ENCODE peak calls at places on chromosomes 16 and 17, in ten cellular contexts. E is esophagus squamous epithelium, C is fibroblast of mammary gland, R is fibroblast of lung, G is heart left ventricle, K is SJSA1, M is lower lobe of right lung, I is PC-9, H is LNCaP clone FGC, N is H7. W is an unnamed sample.

GRCh38 chr16:88287219-88287618 is 95.5 kb upstream of the ZNF469 start:
- DNase-seq in M (no peak), G (no peak), N (peak; percentile 86), H (no peak), K (no peak), C (peak; percentile 36), R (peak; percentile 19), I (peak; percentile 48), E (no peak), W (no peak)

GRCh38 chr17:31524926-31525800 is 133.7 kb downstream of the RAB11FIP4 start:
- DNase-seq in C (peak; percentile 89), K (peak; percentile 87), H (peak; percentile 54), R (peak; percentile 88), M (peak; percentile 91), E (peak; percentile 26), N (peak; percentile 97), I (peak; percentile 88), G (peak; percentile 92), W (peak; percentile 92)

GRCh38 chr16:56972898-56973689 is 11.3 kb downstream of the CETP start:
- DNase-seq in E (no peak), N (peak; percentile 26), H (no peak), C (no peak), G (no peak), M (no peak), I (no peak), K (no peak), R (no peak), W (no peak)

GRCh38 chr17:27569257-27569722 is 61.7 kb upstream of the LGALS9 start:
- DNase-seq in I (peak; percentile 44), N (peak; percentile 89), E (no peak), M (peak; percentile 63), R (peak; percentile 35), C (no peak), G (no peak), H (no peak), K (no peak), W (peak; percentile 66)

GRCh38 chr16:63230383-63230782 is 1194.1 kb upstream of the CDH8 start:
- DNase-seq in N (no peak), E (no peak), R (no peak), K (no peak), G (no peak), I (no peak), H (no peak), C (no peak), M (no peak), W (no peak)

GRCh38 chr16:27428035-27428785 is 26.2 kb downstream of the IL21R start:
- DNase-seq in C (no peak), R (no peak), H (no peak), N (peak; percentile 58), E (no peak), M (no peak), I (no peak), G (no peak), K (peak; percentile 34), W (no peak)

GRCh38 chr16:15601212-15601879 is 41.6 kb downstream of the MARF1 start:
- DNase-seq in R (no peak), N (peak; percentile 87), E (no peak), C (no peak), H (no peak), K (no peak), G (no peak), I (no peak), M (no peak), W (no peak)

GRCh38 chr17:34580685-34581445 is 1.5 kb downstream of the TMEM132E start:
- DNase-seq in M (no peak), C (no peak), K (no peak), I (no peak), R (no peak), H (no peak), G (no peak), N (peak; percentile 87), E (no peak), W (peak; percentile 67)

GRCh38 chr17:7560172-7561027 is 1.3 kb upstream of the SENP3 start:
- DNase-seq in N (peak; percentile 89), R (peak; percentile 50), E (no peak), M (peak; percentile 80), C (peak; percentile 65), I (no peak), H (no peak), G (peak; percentile 76), K (peak; percentile 49), W (peak; percentile 90)

GRCh38 chr17:66855204-66855603 is 20.3 kb downstream of the CACNG5 start:
- DNase-seq in C (no peak), E (no peak), K (peak; percentile 85), I (peak; percentile 32), R (no peak), H (no peak), N (peak; percentile 82), G (no peak), M (no peak), W (peak; percentile 14)

GRCh38 chr17:2174048-2174447 is 119.1 kb downstream of the HIC1 start:
- DNase-seq in R (no peak), C (peak; percentile 65), G (no peak), K (no peak), H (no peak), M (no peak), N (no peak), I (no peak), E (no peak), W (no peak)

GRCh38 chr16:56611281-56611833 is 3.0 kb downstream of the MT2A start:
- DNase-seq in I (no peak), G (no peak), E (no peak), N (no peak), M (no peak), C (peak; percentile 86), K (no peak), H (no peak), R (peak; percentile 74), W (no peak)

GRCh38 chr17:55577011-55577586 is 65.8 kb upstream of the SMIM36 start:
- DNase-seq in K (peak; percentile 87), I (no peak), E (no peak), H (no peak), R (peak; percentile 77), M (peak; percentile 79), G (peak; percentile 72), N (no peak), C (peak; percentile 95), W (no peak)

GRCh38 chr16:66344533-66345145 is 21.9 kb upstream of the CDH5 start:
- DNase-seq in E (no peak), I (no peak), C (peak; percentile 58), M (no peak), K (no peak), H (no peak), N (no peak), G (no peak), R (peak; percentile 64), W (peak; percentile 73)

GRCh38 chr16:85296859-85297698 is 184.8 kb upstream of the CIBAR2 start:
- DNase-seq in I (peak; percentile 59), M (peak; percentile 65), N (peak; percentile 90), H (no peak), E (no peak), C (peak; percentile 24), K (peak; percentile 67), R (no peak), G (no peak), W (peak; percentile 72)

GRCh38 chr17:62098623-62099231 is 33.6 kb upstream of the MED13 start:
- DNase-seq in I (no peak), H (no peak), N (no peak), C (no peak), R (no peak), G (no peak), M (no peak), E (no peak), K (no peak), W (no peak)

GRCh38 chr16:87580855-87581261 is 21.4 kb upstream of the JPH3 start:
- DNase-seq in N (no peak), H (no peak), R (peak; percentile 39), G (no peak), K (peak; percentile 100), E (no peak), M (no peak), C (peak; percentile 88), I (no peak), W (no peak)

DNA sequence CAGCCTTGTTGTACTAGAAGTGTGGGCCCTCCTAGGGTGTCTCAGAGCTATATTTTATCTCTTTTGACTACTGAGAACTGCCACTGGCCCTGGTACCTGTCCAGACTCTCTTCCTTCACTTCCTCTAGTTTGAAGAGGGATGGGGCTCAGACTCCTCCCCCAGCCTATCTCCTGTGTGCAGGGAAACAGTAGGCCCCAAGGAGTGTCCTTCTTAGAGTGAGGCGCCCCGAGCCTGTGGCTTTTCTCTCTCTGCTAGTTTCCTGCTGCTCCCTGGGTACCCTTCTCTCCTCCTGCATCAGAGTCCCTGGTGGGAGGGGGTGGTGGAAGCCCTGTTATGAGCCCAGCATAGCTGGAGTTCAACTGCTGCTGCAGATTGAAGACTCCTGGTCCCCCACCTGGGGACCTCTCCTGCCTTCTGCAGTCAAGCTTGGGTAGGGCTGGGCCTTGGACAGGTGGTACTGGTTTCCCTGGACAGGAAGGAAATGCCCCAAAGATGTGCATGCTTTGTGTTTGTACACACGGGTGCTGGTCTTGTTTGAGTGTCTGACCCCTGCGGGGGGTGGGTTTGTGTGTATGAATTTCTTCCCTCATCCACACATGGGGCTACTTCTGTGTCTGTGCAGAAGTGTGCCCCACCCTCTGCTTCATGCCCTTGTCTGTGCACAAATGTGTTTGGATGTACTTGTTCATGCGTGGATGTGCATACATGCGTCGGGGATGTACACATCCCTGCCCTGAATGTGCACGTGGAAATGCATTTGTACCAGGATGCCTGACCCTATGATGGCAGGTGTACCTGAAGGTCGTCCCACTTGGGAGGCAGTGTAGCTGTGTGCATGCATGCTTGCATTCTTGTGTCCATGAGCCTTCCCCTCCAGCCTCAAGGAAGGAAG is 6.9 kb downstream of the RARA start:
- DNase-seq in I (no peak), G (no peak), K (no peak), R (no peak), M (no peak), E (no peak), C (no peak), H (no peak), N (peak; percentile 62), W (no peak)
- H3K4me3 ChIP-seq in I (peak overlapping the region; percentile 99), G (peak overlapping the region; percentile 81), K (no peak overlapping the region), R (no peak overlapping the region), M (peak overlapping the region; percentile 99), E (peak overlapping the region; percentile 96), C (no peak overlapping the region), H (no peak overlapping the region), N (peak overlapping the region; percentile 48), W (peak overlapping the region; percentile 73)

GRCh38 chr16:11679250-11679649 is 11.0 kb downstream of the SNN start:
- DNase-seq in C (no peak), E (no peak), M (no peak), K (no peak), I (no peak), N (no peak), H (no peak), R (no peak), G (no peak), W (no peak)
- H3K4me3 ChIP-seq in C (no peak overlapping the region), E (no peak overlapping the region), M (no peak overlapping the region), K (no peak overlapping the region), I (no peak overlapping the region), N (no peak overlapping the region), H (no peak overlapping the region), R (no peak overlapping the region), G (no peak overlapping the region), W (no peak overlapping the region)

GRCh38 chr16:9095171-9095570 is 3.7 kb downstream of the HAPSTR1 start:
- DNase-seq in H (no peak), C (no peak), R (no peak), E (no peak), N (no peak), K (no peak), I (no peak), G (no peak), M (no peak), W (no peak)
- H3K4me3 ChIP-seq in H (peak overlapping the region; percentile 2), C (peak overlapping the region; percentile 76), R (peak overlapping the region; percentile 98), E (peak overlapping the region; percentile 86), N (no peak overlapping the region), K (no peak overlapping the region), I (peak overlapping the region; percentile 86), G (peak overlapping the region; percentile 75), M (peak overlapping the region; percentile 93), W (peak overlapping the region; percentile 93)

GRCh38 chr17:77778636-77779524 is 179.6 kb upstream of the TNRC6C start:
- DNase-seq in H (peak; percentile 10), K (no peak), E (no peak), R (no peak), N (no peak), I (no peak), C (no peak), G (peak; percentile 81), M (peak; percentile 69), W (no peak)
- H3K4me3 ChIP-seq in H (no peak overlapping the region), K (no peak overlapping the region), E (no peak overlapping the region), R (no peak overlapping the region), N (no peak overlapping the region), I (no peak overlapping the region), C (no peak overlapping the region), G (peak overlapping the region; percentile 16), M (no peak overlapping the region), W (no peak overlapping the region)

W was measured in neural progenitor cell.